ENCODE peak calls at places on chromosomes 11 and 22, in nine cellular contexts. H, K, Z, Y, D, S, C, B and M are unnamed samples.

GRCh38 chr11:74755395-74755995 is 6.8 kb downstream of the RNF169 start:
- DNase-seq in H (no peak), K (no peak), Z (no peak), Y (no peak), D (no peak), S (no peak), C (no peak), B (no peak), M (no peak)

GRCh38 chr11:2573240-2574042 is 126.4 kb downstream of the KCNQ1OT1 start:
- DNase-seq in H (no peak), K (no peak), Z (no peak), Y (no peak), D (no peak), S (no peak), C (no peak), B (no peak), M (no peak)

GRCh38 chr22:26558246-26558895 is 31.6 kb downstream of the TPST2 start:
- DNase-seq in H (no peak), K (no peak), Z (no peak), Y (no peak), D (no peak), S (no peak), C (no peak), B (no peak), M (no peak)

GRCh38 chr22:29933619-29934018 is 50.6 kb downstream of the MTMR3 start:
- DNase-seq in H (no peak), K (no peak), Z (no peak), Y (no peak), D (no peak), S (no peak), C (no peak), B (no peak), M (no peak)

GRCh38 chr11:587978-588380 is 11.7 kb downstream of the PHRF1 start:
- DNase-seq in H (peak; percentile 50), K (peak; percentile 55), Z (no peak), Y (no peak), D (no peak), S (no peak), C (peak; percentile 70), B (no peak), M (peak; percentile 92)

GRCh38 chr22:31036671-31037550 is 44.2 kb upstream of the SMTN start:
- DNase-seq in H (no peak), K (no peak), Z (no peak), Y (no peak), D (peak; percentile 67), S (no peak), C (no peak), B (no peak), M (peak; percentile 18)

GRCh38 chr22:36775589-36775965 is 342 bp downstream of the IFT27 start:
- DNase-seq in H (no peak), K (peak; percentile 16), Z (peak; percentile 33), Y (peak; percentile 69), D (peak; percentile 9), S (peak; percentile 20), C (peak; percentile 48), B (peak; percentile 39), M (no peak)

GRCh38 chr11:37040921-37041320 is 442.9 kb upstream of the RAG2 start:
- DNase-seq in H (no peak), K (no peak), Z (no peak), Y (no peak), D (no peak), S (no peak), C (no peak), B (no peak), M (no peak)

GRCh38 chr11:11552688-11553087 is 69.1 kb downstream of the GALNT18 start:
- DNase-seq in H (no peak), K (no peak), Z (no peak), Y (peak; percentile 92), D (peak; percentile 12), S (no peak), C (no peak), B (peak; percentile 71), M (no peak)

GRCh38 chr22:41758231-41758630 is 42.2 kb upstream of the CCDC134 start:
- DNase-seq in H (no peak), K (no peak), Z (no peak), Y (no peak), D (no peak), S (no peak), C (no peak), B (no peak), M (no peak)

GRCh38 chr11:120709808-120710207 is 198.3 kb downstream of the GRIK4 start:
- DNase-seq in H (no peak), K (no peak), Z (no peak), Y (no peak), D (no peak), S (no peak), C (no peak), B (no peak), M (no peak)

DNA sequence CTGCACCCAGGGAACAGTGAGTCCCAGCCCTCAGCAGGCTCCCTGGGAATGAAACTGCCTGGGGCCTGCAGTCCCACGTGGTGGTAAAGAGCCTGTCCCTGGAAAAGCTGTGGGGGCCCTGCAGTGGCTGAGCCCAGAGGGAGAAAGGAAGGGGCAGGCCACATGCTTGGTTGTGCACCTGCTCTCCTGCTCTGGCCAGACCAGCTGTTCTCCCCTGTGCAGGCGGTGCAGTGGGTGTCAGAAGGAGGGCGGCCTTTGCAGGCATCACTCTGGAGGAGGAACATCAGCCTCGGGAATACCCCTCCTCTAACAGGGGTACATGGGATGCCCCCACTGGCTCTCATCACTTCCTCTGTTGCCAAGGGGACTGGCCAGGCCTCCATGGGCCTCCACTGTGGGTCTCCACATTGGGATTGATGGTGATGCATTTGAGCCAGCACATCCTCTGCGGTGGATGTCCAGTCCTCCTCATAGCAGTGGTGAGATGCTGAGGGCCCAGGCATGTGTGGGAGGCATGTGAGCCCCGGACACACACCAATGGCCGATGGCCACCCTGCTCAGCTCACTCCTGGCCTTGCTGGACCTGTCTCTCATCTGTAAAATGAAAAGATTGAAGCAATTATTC is 690.3 kb downstream of the BRD1 start:
- DNase-seq in H (no peak), K (no peak), Z (no peak), Y (no peak), D (no peak), S (no peak), C (no peak), B (no peak), M (no peak)
- H3K27me3 ChIP-seq in H (no peaks in the 10 kb centered on the region), K (no peaks in the 10 kb centered on the region), Z (peaks cover 64% of the 10 kb centered on the region), Y (no peaks in the 10 kb centered on the region), D (no peaks in the 10 kb centered on the region), S (no peaks in the 10 kb centered on the region), C (no peaks in the 10 kb centered on the region), B (no peaks in the 10 kb centered on the region), M (no peaks in the 10 kb centered on the region)

GRCh38 chr11:134687548-134687947 is 275.5 kb upstream of the B3GAT1 start:
- DNase-seq in H (no peak), K (no peak), Z (no peak), Y (no peak), D (no peak), S (no peak), C (no peak), B (no peak), M (no peak)

GRCh38 chr11:134691985-134692384 is 279.9 kb upstream of the B3GAT1 start:
- DNase-seq in H (no peak), K (no peak), Z (no peak), Y (no peak), D (no peak), S (no peak), C (no peak), B (no peak), M (no peak)

GRCh38 chr11:134689886-134690285 is 277.8 kb upstream of the B3GAT1 start:
- DNase-seq in H (no peak), K (no peak), Z (no peak), Y (no peak), D (no peak), S (no peak), C (no peak), B (no peak), M (no peak)

GRCh38 chr11:134696455-134696854 is 284.4 kb upstream of the B3GAT1 start:
- DNase-seq in H (no peak), K (no peak), Z (no peak), Y (no peak), D (no peak), S (no peak), C (no peak), B (no peak), M (no peak)

DNA sequence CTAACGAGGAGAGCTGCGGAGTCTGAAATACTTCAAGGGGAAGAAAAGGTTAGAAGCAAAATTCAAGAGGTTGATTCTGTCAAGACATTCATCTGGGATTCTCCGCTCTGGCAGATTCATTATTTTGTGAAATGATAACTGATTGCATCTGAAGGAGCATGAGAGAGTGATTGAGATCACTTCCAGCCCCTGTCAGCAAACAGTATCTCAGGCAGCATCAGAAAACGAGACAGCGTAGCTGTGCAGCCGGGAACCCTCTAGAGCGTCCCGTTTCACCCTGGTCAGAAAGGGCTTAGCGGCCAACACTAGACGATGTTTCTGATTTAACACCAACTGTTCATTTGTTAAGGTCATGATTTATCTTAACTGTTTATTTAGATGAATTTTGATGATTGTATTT is 279.4 kb upstream of the B3GAT1 start:
- DNase-seq in H (no peak), K (no peak), Z (no peak), Y (no peak), D (no peak), S (no peak), C (no peak), B (no peak), M (no peak)
- H3K27me3 ChIP-seq in H (peaks cover 9% of the 10 kb centered on the region), K (peaks cover 4% of the 10 kb centered on the region), Z (no peaks in the 10 kb centered on the region), Y (no peaks in the 10 kb centered on the region), D (no peaks in the 10 kb centered on the region), S (no peaks in the 10 kb centered on the region), C (no peaks in the 10 kb centered on the region), B (no peaks in the 10 kb centered on the region), M (no peaks in the 10 kb centered on the region)

DNA sequence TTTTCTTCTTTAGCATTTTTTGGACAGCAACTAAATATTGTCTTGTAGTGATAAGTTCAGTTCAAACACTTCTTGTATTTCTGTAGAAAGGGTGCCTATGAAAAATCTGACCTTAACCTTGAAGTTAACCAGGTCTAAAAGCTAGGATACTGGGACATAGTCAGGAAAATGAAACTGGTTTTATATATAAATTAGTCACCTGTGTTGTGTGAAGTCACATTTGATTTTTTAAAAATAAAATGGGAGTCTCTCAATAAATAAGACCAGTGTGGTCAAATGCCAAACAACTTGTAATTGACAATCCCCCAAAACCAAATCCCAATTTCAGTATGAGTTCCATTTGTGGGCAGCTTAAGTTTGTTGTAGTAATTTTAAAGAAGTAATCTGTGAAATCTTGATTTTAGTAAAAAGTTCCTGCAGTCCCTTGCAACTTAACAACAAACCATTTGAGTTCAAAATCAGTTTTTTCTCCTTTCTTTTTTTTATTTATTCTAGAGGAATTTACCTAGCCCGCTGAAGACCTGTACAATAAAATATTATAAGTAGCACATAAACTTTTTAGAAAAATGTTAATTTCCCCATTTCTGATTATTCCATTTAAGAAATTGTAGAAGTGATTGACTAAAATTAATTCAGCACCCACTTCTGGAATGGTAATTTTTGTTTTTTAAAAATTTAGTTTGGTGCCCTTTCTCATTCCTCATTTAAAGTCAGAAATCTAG is 84.4 kb upstream of the PPARA start:
- DNase-seq in H (no peak), K (no peak), Z (no peak), Y (no peak), D (peak; percentile 23), S (no peak), C (no peak), B (no peak), M (no peak)
- H3K27me3 ChIP-seq in H (no peaks in the 10 kb centered on the region), K (no peaks in the 10 kb centered on the region), Z (no peaks in the 10 kb centered on the region), Y (no peaks in the 10 kb centered on the region), D (no peaks in the 10 kb centered on the region), S (peaks cover 47% of the 10 kb centered on the region), C (no peaks in the 10 kb centered on the region), B (no peaks in the 10 kb centered on the region), M (no peaks in the 10 kb centered on the region)

DNA sequence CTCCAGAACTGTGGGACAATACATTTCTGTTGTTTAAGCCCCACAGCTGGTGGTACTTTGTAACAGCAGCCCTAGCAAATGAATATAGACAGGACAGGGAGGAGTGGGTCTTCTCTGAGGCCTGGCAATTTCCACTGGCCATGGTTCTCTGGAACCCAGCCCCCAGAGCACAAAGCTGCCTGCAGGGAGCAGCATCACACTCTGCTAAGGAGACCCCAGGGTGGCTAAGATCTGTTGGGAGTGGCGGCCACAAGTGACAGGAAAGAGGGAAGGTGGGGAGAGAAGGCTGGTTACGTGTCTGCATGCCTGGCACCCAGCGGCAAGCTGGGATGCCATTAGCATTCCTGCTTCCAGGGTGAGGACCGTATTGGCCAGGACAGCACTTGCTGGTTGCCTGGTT is 211.9 kb downstream of the ST3GAL4 start:
- DNase-seq in H (no peak), K (no peak), Z (no peak), Y (no peak), D (no peak), S (no peak), C (no peak), B (no peak), M (no peak)
- H3K27me3 ChIP-seq in H (no peaks in the 10 kb centered on the region), K (no peaks in the 10 kb centered on the region), Z (no peaks in the 10 kb centered on the region), Y (no peaks in the 10 kb centered on the region), D (peaks cover 2% of the 10 kb centered on the region), S (no peaks in the 10 kb centered on the region), C (peaks cover 4% of the 10 kb centered on the region), B (no peaks in the 10 kb centered on the region), M (peaks cover 2% of the 10 kb centered on the region)